ENCODE peak calls at places on chromosomes 2 and 18, in ten cellular contexts. Q, P, X, V, G, H, D, I, U and O are unnamed samples.
A peak's percentile ranks its signal among the peaks of the same experiment; 100 is the strongest.

GRCh38 chr2:174240097-174240496 is 8.2 kb downstream of the OLA1 start:
- DNase-seq in Q (no peak), P (no peak), X (no peak), V (no peak), G (no peak), H (no peak), D (no peak), I (no peak), U (no peak), O (no peak)

GRCh38 chr2:9760069-9760910 is 83.0 kb upstream of the TAF1B start:
- DNase-seq in Q (no peak), P (no peak), X (no peak), V (no peak), G (no peak), H (no peak), D (no peak), I (no peak), U (no peak), O (peak; percentile 6)

GRCh38 chr2:226911932-226912331 is 76.1 kb downstream of the RHBDD1 start:
- DNase-seq in Q (no peak), P (no peak), X (no peak), V (no peak), G (peak; percentile 44), H (no peak), D (no peak), I (peak; percentile 68), U (no peak), O (no peak)

GRCh38 chr2:168577885-168578284 is 121.8 kb downstream of the CERS6 start:
- DNase-seq in Q (no peak), P (no peak), X (no peak), V (no peak), G (no peak), H (no peak), D (no peak), I (no peak), U (no peak), O (no peak)

GRCh38 chr2:85235281-85235680 is 92.5 kb downstream of the TGOLN2 start:
- DNase-seq in Q (no peak), P (no peak), X (no peak), V (no peak), G (no peak), H (no peak), D (no peak), I (no peak), U (no peak), O (no peak)

GRCh38 chr2:10223932-10224720 is 78.6 kb upstream of the HPCAL1 start:
- DNase-seq in Q (peak; percentile 46), P (no peak), X (no peak), V (no peak), G (no peak), H (peak; percentile 8), D (no peak), I (no peak), U (no peak), O (no peak)

GRCh38 chr2:228646061-228646460 is 464.6 kb upstream of the SPHKAP start:
- DNase-seq in Q (no peak), P (no peak), X (no peak), V (no peak), G (no peak), H (no peak), D (no peak), I (peak; percentile 61), U (no peak), O (no peak)

GRCh38 chr2:227881866-227882517 is 10.6 kb downstream of the DAW1 start:
- DNase-seq in Q (no peak), P (no peak), X (no peak), V (no peak), G (no peak), H (no peak), D (no peak), I (no peak), U (no peak), O (no peak)

DNA sequence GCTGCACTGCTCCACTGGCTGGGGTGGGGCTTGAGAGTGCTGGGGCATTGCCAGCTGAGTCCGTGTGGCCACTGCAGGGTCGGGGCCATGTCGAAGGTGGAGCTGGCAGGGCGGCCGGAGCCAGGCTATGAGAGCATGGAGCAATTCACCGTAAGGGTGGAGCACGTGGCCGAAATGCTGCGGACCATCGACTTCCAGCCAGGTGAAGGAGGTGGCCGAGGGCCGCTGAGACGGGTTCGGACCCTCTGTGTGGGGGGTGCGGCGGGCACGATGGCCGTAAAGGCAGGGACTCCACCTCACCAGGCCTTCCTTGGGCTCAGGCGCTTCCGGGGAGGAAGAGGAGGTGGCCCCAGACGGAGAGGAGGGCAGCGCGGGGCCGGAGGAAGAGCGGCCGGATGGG is 2.1 kb downstream of the UCN start:
- DNase-seq in Q (no peak), P (no peak), X (no peak), V (no peak), G (no peak), H (no peak), D (no peak), I (no peak), U (no peak), O (no peak)
- H3K4me3 ChIP-seq in Q (no peak overlapping the region), P (no peak overlapping the region), X (no peak overlapping the region), V (no peak overlapping the region), G (no peak overlapping the region), H (no peak overlapping the region), D (no peak overlapping the region), I (no peak overlapping the region), U (no peak overlapping the region), O (no peak overlapping the region)

GRCh38 chr2:238240761-238241711 is 1.2 kb upstream of the HES6 start:
- DNase-seq in Q (peak; percentile 87), P (peak; percentile 92), X (peak; percentile 62), V (peak; percentile 41), G (no peak), H (peak; percentile 96), D (peak; percentile 68), I (peak; percentile 15), U (peak; percentile 63), O (no peak)
- H3K4me3 ChIP-seq in Q (no peak overlapping the region), P (no peak overlapping the region), X (no peak overlapping the region), V (peak overlapping the region; percentile 49), G (no peak overlapping the region), H (peak overlapping the region; percentile 75), D (no peak overlapping the region), I (no peak overlapping the region), U (peak overlapping the region; percentile 3), O (peak overlapping the region; percentile 59)

GRCh38 chr18:22047485-22047884 is 121.9 kb upstream of the GATA6 start:
- DNase-seq in Q (no peak), P (peak; percentile 33), X (no peak), V (no peak), G (no peak), H (no peak), D (no peak), I (no peak), U (no peak), O (no peak)

GRCh38 chr18:22046473-22046872 is 122.9 kb upstream of the GATA6 start:
- DNase-seq in Q (no peak), P (no peak), X (no peak), V (no peak), G (no peak), H (no peak), D (no peak), I (no peak), U (no peak), O (no peak)

GRCh38 chr18:22043837-22044236 is 125.6 kb upstream of the GATA6 start:
- DNase-seq in Q (no peak), P (no peak), X (no peak), V (no peak), G (no peak), H (no peak), D (no peak), I (no peak), U (no peak), O (no peak)

GRCh38 chr18:22044474-22045220 is 124.7 kb upstream of the GATA6 start:
- DNase-seq in Q (no peak), P (peak; percentile 95), X (no peak), V (no peak), G (no peak), H (no peak), D (no peak), I (no peak), U (peak; percentile 69), O (no peak)

DNA sequence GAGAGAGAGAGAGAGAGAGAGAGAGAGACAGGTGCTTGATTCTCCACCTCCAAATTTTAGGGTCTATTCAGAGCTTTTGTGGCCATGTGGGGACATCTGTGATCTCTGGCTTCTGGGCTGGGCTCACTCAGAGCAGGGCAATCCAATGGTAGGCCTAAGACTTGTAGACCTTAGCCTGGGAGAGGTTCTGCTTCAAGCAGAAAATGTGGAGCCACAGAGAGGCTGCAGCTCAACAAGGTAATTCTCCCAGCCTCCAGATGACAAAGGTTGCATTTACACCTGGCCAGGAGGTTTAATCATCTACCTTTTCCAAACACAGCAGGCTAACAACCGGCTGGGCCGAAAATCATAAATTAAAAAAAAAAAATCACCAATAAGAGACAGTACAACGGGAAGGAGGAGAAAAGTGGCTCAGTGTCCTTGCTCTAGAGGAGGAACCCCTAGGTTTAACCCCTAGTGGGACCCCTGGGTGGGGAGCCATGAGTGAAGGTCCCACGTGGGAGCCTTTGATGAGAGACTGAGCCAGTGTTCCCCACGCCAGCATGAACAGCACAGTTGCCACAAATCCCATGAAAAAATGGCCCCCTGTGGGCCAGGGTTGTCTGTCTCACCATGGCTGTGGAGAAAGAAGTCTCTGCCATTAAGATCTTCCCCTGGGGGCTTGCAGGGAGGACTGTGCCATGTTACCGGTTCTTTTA is 124.0 kb upstream of the GATA6 start:
- DNase-seq in Q (no peak), P (peak; percentile 85), X (no peak), V (no peak), G (no peak), H (no peak), D (no peak), I (no peak), U (no peak), O (no peak)
- H3K4me3 ChIP-seq in Q (no peak overlapping the region), P (no peak overlapping the region), X (no peak overlapping the region), V (no peak overlapping the region), G (no peak overlapping the region), H (no peak overlapping the region), D (no peak overlapping the region), I (no peak overlapping the region), U (no peak overlapping the region), O (no peak overlapping the region)

GRCh38 chr2:233485726-233486125 is 80.9 kb downstream of the USP40 start:
- DNase-seq in Q (peak; percentile 55), P (no peak), X (no peak), V (no peak), G (no peak), H (no peak), D (no peak), I (no peak), U (no peak), O (no peak)
- H3K4me3 ChIP-seq in Q (no peak overlapping the region), P (no peak overlapping the region), X (no peak overlapping the region), V (no peak overlapping the region), G (no peak overlapping the region), H (no peak overlapping the region), D (no peak overlapping the region), I (no peak overlapping the region), U (no peak overlapping the region), O (no peak overlapping the region)